ENCODE peak calls at places on chromosomes 4 and X, in ten cellular contexts. D is PC-3, E is tibial nerve, W is mammary epithelial cell, O is GM13977, X is fibroblast of lung, K is osteoblast, A is IMR-90, F is A549, L is GM12865. I is an unnamed sample.

GRCh38 chr4:77617203-77617602 is 11.6 kb downstream of the CXCL13 start:
- DNase-seq in D (peak; percentile 55), E (no peak), W (peak; percentile 74), O (no peak), X (peak; percentile 39), K (no peak), A (no peak), F (no peak), L (no peak), I (no peak)

GRCh38 chr4:114921790-114922581 is 191.4 kb downstream of the NDST4 start:
- DNase-seq in D (no peak), E (no peak), W (no peak), O (no peak), X (no peak), K (no peak), A (no peak), F (no peak), L (no peak), I (no peak)

GRCh38 chrX:115460565-115460888 is 100.4 kb upstream of the PLS3 start:
- DNase-seq in D (peak; percentile 10), E (no peak), W (peak; percentile 1), O (no peak), X (peak; percentile 78), K (no peak), A (peak; percentile 47), F (no peak), L (no peak), I (no peak)

GRCh38 chrX:71911731-71912050 is 1.0 kb downstream of the NHSL2 start:
- DNase-seq in D (no peak), E (no peak), W (no peak), O (no peak), X (peak; percentile 30), K (peak; percentile 78), A (no peak), F (no peak), L (no peak), I (no peak)

GRCh38 chr4:81319657-81320056 is 104.6 kb upstream of the PRKG2 start:
- DNase-seq in D (no peak), E (no peak), W (no peak), O (no peak), X (no peak), K (no peak), A (no peak), F (no peak), L (no peak), I (no peak)

GRCh38 chr4:154595807-154596206 is 5.3 kb upstream of the FGA start:
- DNase-seq in D (peak; percentile 75), E (no peak), W (peak; percentile 61), O (no peak), X (peak; percentile 84), K (no peak), A (no peak), F (no peak), L (no peak), I (no peak)

GRCh38 chrX:101659601-101660063 is at the start of gene ARMCX2:
- DNase-seq in D (no peak), E (peak; percentile 31), W (no peak), O (peak; percentile 59), X (peak; percentile 74), K (peak; percentile 93), A (peak; percentile 69), F (no peak), L (peak; percentile 63), I (peak; percentile 46)

GRCh38 chrX:55342533-55343501 is 78.1 kb upstream of the PAGE3 start:
- DNase-seq in D (peak; percentile 43), E (no peak), W (peak; percentile 55), O (peak; percentile 57), X (no peak), K (no peak), A (no peak), F (peak; percentile 25), L (peak; percentile 43), I (peak; percentile 57)

GRCh38 chrX:34956915-34957314 is 14.3 kb downstream of the FAM47B start:
- DNase-seq in D (peak; percentile 67), E (no peak), W (peak; percentile 9), O (no peak), X (peak; percentile 56), K (no peak), A (peak; percentile 52), F (peak; percentile 7), L (no peak), I (no peak)

GRCh38 chr4:24032371-24032989 is 142.6 kb upstream of the PPARGC1A start:
- DNase-seq in D (no peak), E (no peak), W (peak; percentile 3), O (peak; percentile 3), X (no peak), K (no peak), A (peak; percentile 8), F (no peak), L (peak; percentile 7), I (no peak)
- TF ChIP-seq CTCF in D (no peak), E (no peak), W (peak; percentile 16), O (no peak), X (peak; percentile 25), K (peak; percentile 31), A (no peak), F (no peak), L (no peak), I (no peak)

DNA sequence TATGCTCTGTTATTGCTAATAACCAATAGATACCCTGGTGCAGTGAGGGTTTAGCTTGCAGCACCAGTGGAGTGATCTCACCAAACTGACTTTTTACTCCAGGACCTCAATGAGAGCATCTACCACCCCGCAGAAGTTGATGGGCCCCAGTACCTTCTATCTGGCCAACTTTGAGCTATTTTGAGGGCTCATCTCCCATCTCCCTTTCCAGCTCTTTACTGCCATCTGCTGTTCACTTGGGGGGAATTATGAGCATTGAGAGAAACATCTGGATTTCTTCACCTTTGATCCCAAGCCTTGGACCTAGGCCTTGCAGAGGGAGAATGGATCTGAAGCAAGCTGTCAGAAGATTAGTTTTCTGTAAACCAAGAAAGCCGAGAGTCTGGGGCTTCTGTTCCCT is 143.6 kb downstream of the TMEM164 start:
- DNase-seq in D (peak; percentile 72), E (no peak), W (peak; percentile 42), O (peak; percentile 51), X (peak; percentile 20), K (peak; percentile 58), A (peak; percentile 48), F (peak; percentile 55), L (peak; percentile 45), I (peak; percentile 23)
- TF ChIP-seq CTCF in D (peak; percentile 74), E (peak; percentile 60), W (peak; percentile 73), O (peak; percentile 76), X (peak; percentile 65), K (peak; percentile 76), A (peak; percentile 63), F (peak; percentile 67), L (peak; percentile 51), I (no peak)

GRCh38 chrX:110002300-110003166 is at the start of gene TMEM164:
- DNase-seq in D (peak; percentile 71), E (peak; percentile 59), W (peak; percentile 77), O (peak; percentile 79), X (peak; percentile 80), K (peak; percentile 93), A (peak; percentile 66), F (peak; percentile 69), L (peak; percentile 85), I (peak; percentile 84)
- TF ChIP-seq CTCF in D (no peak), E (peak; percentile 68), W (no peak), O (no peak), X (no peak), K (no peak), A (no peak), F (no peak), L (no peak), I (no peak)

DNA sequence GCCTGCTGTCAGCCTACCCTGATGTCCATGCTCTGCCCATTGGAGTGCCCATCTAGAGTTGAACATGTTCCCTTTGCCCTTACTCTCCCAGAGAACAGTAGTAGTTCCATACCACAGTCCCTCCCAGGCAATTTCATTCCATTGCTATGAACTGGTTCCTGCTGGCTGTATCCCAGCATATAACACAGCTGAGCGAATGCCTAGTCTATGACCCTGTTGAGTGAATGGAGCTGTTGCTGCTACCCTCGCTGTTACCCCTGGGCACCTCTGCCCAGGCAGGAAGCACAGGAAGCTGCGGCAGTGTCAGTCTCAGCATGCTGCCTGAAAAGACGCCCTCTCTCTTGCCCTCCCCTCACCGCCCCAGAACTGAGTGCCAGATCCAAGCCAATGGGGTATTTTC is 73.3 kb downstream of the SOX3 start:
- DNase-seq in D (peak; percentile 41), E (no peak), W (peak; percentile 2), O (no peak), X (peak; percentile 74), K (no peak), A (peak; percentile 1), F (no peak), L (no peak), I (no peak)
- TF ChIP-seq CTCF in D (no peak), E (no peak), W (no peak), O (no peak), X (no peak), K (no peak), A (no peak), F (no peak), L (no peak), I (no peak)

GRCh38 chrX:86946569-86946968 is 571.0 kb upstream of the KLHL4 start:
- DNase-seq in D (peak; percentile 43), E (no peak), W (peak; percentile 13), O (peak; percentile 20), X (no peak), K (peak; percentile 8), A (peak; percentile 24), F (peak; percentile 3), L (peak; percentile 5), I (no peak)
- TF ChIP-seq CTCF in D (peak; percentile 63), E (peak; percentile 23), W (peak; percentile 83), O (peak; percentile 69), X (peak; percentile 60), K (peak; percentile 59), A (peak; percentile 59), F (peak; percentile 19), L (peak; percentile 50), I (no peak)

GRCh38 chr4:186554890-186555827 is at the start of gene MTNR1A:
- DNase-seq in D (no peak), E (no peak), W (no peak), O (no peak), X (peak; percentile 17), K (peak; percentile 78), A (no peak), F (peak; percentile 19), L (no peak), I (no peak)

GRCh38 chr4:186553717-186554116 is 1.6 kb downstream of the MTNR1A start:
- DNase-seq in D (no peak), E (no peak), W (no peak), O (no peak), X (no peak), K (no peak), A (no peak), F (no peak), L (no peak), I (no peak)

GRCh38 chr4:186551849-186552248 is 3.5 kb downstream of the MTNR1A start:
- DNase-seq in D (no peak), E (no peak), W (no peak), O (no peak), X (no peak), K (no peak), A (no peak), F (no peak), L (no peak), I (no peak)

GRCh38 chr4:186557061-186557460 is 1.7 kb upstream of the MTNR1A start:
- DNase-seq in D (peak; percentile 51), E (no peak), W (no peak), O (no peak), X (no peak), K (no peak), A (no peak), F (no peak), L (no peak), I (no peak)

GRCh38 chr4:186554485-186554884 is 882 bp downstream of the MTNR1A start:
- DNase-seq in D (peak; percentile 46), E (no peak), W (peak; percentile 33), O (no peak), X (peak; percentile 23), K (no peak), A (no peak), F (peak; percentile 28), L (no peak), I (no peak)
- TF ChIP-seq CTCF in D (peak; percentile 28), E (no peak), W (peak; percentile 21), O (no peak), X (peak; percentile 13), K (no peak), A (peak; percentile 7), F (peak; percentile 26), L (no peak), I (no peak)